ENCODE peak calls at places on chromosomes 5 and 9, in seven cellular contexts. Q is WTC11, B is heart left ventricle, X is A549, M is stomach, D is body of pancreas, K is heart right ventricle. E is an unnamed sample.

GRCh38 chr5:121962347-121962670 is 534 bp downstream of the SRFBP1 start:
- DNase-seq in Q (no peak), B (no peak), X (peak), M (no peak), D (no peak), K (no peak), E (no peak)

GRCh38 chr5:77444356-77444755 is 47.8 kb downstream of the WDR41 start:
- DNase-seq in Q (no peak), B (no peak), X (no peak), M (no peak), D (no peak), K (no peak), E (no peak)

GRCh38 chr5:132684922-132685720 is 11.3 kb downstream of the IL4 start:
- DNase-seq in Q (no peak), B (no peak), X (no peak), M (no peak), D (no peak), K (no peak), E (no peak)

GRCh38 chr9:112377684-112378344 is 2.1 kb upstream of the HSDL2 start:
- DNase-seq in Q (no peak), B (no peak), X (no peak), M (no peak), D (no peak), K (no peak), E (no peak)

GRCh38 chr5:80181618-80182211 is 74.1 kb downstream of the SERINC5 start:
- DNase-seq in Q (no peak), B (no peak), X (peak), M (peak), D (peak), K (no peak), E (no peak)

GRCh38 chr9:82247318-82247717 is 258.7 kb downstream of the SPATA31D1 start:
- DNase-seq in Q (no peak), B (no peak), X (no peak), M (no peak), D (no peak), K (no peak), E (no peak)

GRCh38 chr5:176784218-176785165 is 25.9 kb upstream of the UNC5A start:
- DNase-seq in Q (no peak), B (no peak), X (peak), M (no peak), D (no peak), K (no peak), E (peak)

GRCh38 chr5:15763754-15764153 is 263.8 kb downstream of the FBXL7 start:
- DNase-seq in Q (no peak), B (no peak), X (no peak), M (no peak), D (no peak), K (no peak), E (peak)

GRCh38 chr9:124776952-124777645 is at the start of gene OLFML2A:
- DNase-seq in Q (peak), B (peak), X (peak), M (no peak), D (no peak), K (peak), E (peak)

GRCh38 chr5:159975462-159976019 is 33.4 kb upstream of the TTC1 start:
- DNase-seq in Q (no peak), B (peak), X (peak), M (no peak), D (no peak), K (no peak), E (peak)
- TF ChIP-seq CTCF in Q (no peak), B (no peak), X (no peak), M (no peak), D (no peak), K (no peak), E (peak)

GRCh38 chr5:125412051-125412560 is 665.7 kb upstream of the ZNF608 start:
- DNase-seq in Q (peak), B (peak), X (no peak), M (no peak), D (no peak), K (no peak), E (peak)
- TF ChIP-seq CTCF in Q (no peak), B (no peak), X (no peak), M (no peak), D (no peak), K (no peak), E (peak)

GRCh38 chr9:136925414-136926153 is 19.0 kb downstream of the FBXW5 start:
- DNase-seq in Q (no peak), B (peak), X (no peak), M (no peak), D (no peak), K (peak), E (no peak)
- TF ChIP-seq CTCF in Q (no peak), B (no peak), X (no peak), M (no peak), D (no peak), K (no peak), E (peak)

DNA sequence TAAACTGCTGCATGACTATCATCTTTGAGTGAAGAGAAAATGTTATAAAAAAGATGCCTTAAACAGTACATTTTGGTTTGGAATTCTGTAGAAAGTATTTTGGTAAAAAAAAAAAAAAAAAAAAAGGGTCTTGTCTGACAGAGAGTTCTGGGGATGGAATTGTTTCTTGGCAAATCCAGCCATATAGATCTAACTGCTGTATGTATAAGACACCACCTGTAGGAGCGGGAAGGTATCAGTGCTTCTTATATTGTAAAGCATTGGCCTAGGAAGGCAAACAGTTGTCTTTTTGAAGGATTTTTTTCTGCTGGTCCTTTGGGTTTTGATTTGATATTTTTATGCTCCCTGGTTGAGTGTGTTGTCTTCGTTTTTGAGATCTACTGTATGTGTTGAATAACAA is 2.8 kb downstream of the PURA start:
- DNase-seq in Q (no peak), B (no peak), X (peak), M (no peak), D (no peak), K (no peak), E (no peak)
- TF ChIP-seq CTCF in Q (no peak), B (no peak), X (no peak), M (no peak), D (no peak), K (no peak), E (peak)

GRCh38 chr9:131645078-131645776 is 94.6 kb downstream of the RAPGEF1 start:
- DNase-seq in Q (no peak), B (no peak), X (no peak), M (no peak), D (no peak), K (no peak), E (no peak)

GRCh38 chr9:131640438-131641181 is 95.3 kb downstream of the PRRT1B start:
- DNase-seq in Q (no peak), B (peak), X (no peak), M (no peak), D (no peak), K (no peak), E (no peak)

GRCh38 chr9:131639771-131640437 is 94.6 kb downstream of the PRRT1B start:
- DNase-seq in Q (no peak), B (no peak), X (no peak), M (no peak), D (no peak), K (no peak), E (no peak)

GRCh38 chr9:131642496-131643083 is 97.3 kb downstream of the PRRT1B start:
- DNase-seq in Q (no peak), B (no peak), X (no peak), M (no peak), D (no peak), K (no peak), E (no peak)

DNA sequence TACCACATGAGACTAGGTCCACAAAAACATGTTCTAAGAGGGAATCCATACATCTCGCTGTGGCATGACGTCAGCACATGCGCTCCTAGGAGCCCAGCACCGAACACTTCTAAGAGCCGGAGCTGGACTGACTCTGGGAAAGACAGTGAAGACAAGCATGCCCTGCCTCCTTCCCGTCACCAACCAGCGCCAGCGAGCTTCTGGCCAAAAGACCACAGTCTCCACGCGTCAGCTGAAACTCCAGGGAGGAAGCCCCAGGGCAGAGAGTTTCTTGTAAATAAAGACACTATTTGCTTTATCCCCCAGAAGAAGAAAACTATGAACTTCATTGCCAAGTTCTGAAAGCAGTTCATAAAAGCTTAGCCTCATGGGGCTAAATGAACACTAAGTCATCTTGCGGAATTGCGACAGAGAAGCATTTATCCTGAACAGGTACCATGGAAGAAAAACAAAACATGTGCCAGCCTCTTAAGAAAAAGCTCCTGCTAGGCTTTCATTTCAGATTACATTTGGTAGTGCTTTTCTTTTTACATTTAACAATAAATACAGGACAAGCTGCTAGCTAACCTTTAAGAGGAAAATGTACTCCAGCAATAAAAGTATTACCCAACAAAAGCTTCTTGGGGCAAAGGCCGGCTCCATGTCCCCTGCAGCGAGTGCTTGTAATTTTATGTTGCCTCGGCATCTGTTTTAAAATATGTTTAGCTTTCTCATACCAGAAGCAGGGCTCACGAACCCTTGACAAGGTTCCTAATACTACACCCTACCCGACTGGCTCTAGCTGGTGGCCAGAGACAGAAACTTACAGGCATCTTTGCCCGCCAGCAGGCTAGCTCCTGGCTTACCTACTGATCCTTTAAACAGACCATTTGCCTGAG is 96.5 kb downstream of the PRRT1B start:
- DNase-seq in Q (no peak), B (peak), X (no peak), M (no peak), D (no peak), K (no peak), E (peak)
- TF ChIP-seq CTCF in Q (no peak), B (no peak), X (no peak), M (no peak), D (no peak), K (no peak), E (peak)

GRCh38 chr5:10604975-10605374 is 41.1 kb downstream of the ANKRD33B start:
- DNase-seq in Q (no peak), B (no peak), X (no peak), M (no peak), D (no peak), K (no peak), E (no peak)

GRCh38 chr5:10611290-10611689 is 47.4 kb downstream of the ANKRD33B start:
- DNase-seq in Q (no peak), B (no peak), X (no peak), M (no peak), D (no peak), K (no peak), E (no peak)

GRCh38 chr5:10610058-10610457 is 46.2 kb downstream of the ANKRD33B start:
- DNase-seq in Q (no peak), B (no peak), X (no peak), M (no peak), D (no peak), K (no peak), E (no peak)

GRCh38 chr5:10607023-10607665 is 43.3 kb downstream of the ANKRD33B start:
- DNase-seq in Q (peak), B (peak), X (no peak), M (no peak), D (no peak), K (peak), E (peak)

GRCh38 chr5:10607666-10608442 is 44.0 kb downstream of the ANKRD33B start:
- DNase-seq in Q (no peak), B (peak), X (no peak), M (no peak), D (no peak), K (no peak), E (peak)
- TF ChIP-seq CTCF in Q (no peak), B (no peak), X (no peak), M (no peak), D (no peak), K (no peak), E (peak)

GRCh38 chr9:128151343-128152132 is 2.3 kb downstream of the LCN2 start:
- DNase-seq in Q (no peak), B (peak), X (no peak), M (no peak), D (no peak), K (peak), E (no peak)

GRCh38 chr9:128149001-128149701 is at the start of gene LCN2:
- DNase-seq in Q (no peak), B (peak), X (peak), M (peak), D (peak), K (no peak), E (no peak)

GRCh38 chr9:128152133-128152780 is 3.0 kb downstream of the LCN2 start:
- DNase-seq in Q (no peak), B (peak), X (no peak), M (no peak), D (no peak), K (peak), E (no peak)

GRCh38 chr9:128149951-128150593 is 819 bp downstream of the LCN2 start:
- DNase-seq in Q (no peak), B (peak), X (no peak), M (no peak), D (no peak), K (peak), E (no peak)

GRCh38 chr9:128150594-128151342 is 1.5 kb downstream of the LCN2 start:
- DNase-seq in Q (peak), B (peak), X (peak), M (peak), D (no peak), K (no peak), E (peak)
- TF ChIP-seq CTCF in Q (peak), B (no peak), X (peak), M (no peak), D (no peak), K (no peak), E (peak)

DNA sequence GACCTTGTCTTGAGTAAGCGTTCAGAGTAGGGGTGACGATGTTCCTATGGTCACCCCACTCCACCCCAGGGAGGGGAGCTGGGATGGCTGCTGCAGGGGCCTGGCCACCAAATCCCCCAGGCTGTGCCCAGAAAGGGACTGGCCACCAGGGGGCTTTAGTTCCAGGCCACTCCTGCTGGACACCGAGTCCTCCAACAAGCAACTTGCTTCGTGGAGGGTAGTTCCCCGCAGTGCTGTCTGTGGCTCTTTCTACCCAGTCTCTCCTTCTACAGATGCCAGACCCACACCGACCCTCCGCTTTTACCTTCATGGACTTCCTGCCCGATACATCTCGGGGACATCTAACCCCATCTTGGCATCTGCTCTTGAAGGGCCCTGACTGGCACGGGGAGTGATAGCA is 35.7 kb upstream of the GABRP start:
- DNase-seq in Q (peak), B (peak), X (peak), M (no peak), D (no peak), K (peak), E (peak)
- TF ChIP-seq CTCF in Q (peak), B (peak), X (peak), M (peak), D (peak), K (peak), E (peak)

GRCh38 chr9:130634191-130634768 is 30.1 kb upstream of the PRDM12 start:
- DNase-seq in Q (no peak), B (no peak), X (no peak), M (no peak), D (no peak), K (no peak), E (no peak)

GRCh38 chr9:130632081-130632710 is 32.2 kb upstream of the PRDM12 start:
- DNase-seq in Q (no peak), B (no peak), X (no peak), M (no peak), D (no peak), K (no peak), E (no peak)

GRCh38 chr9:130634801-130635200 is 29.6 kb upstream of the PRDM12 start:
- DNase-seq in Q (no peak), B (no peak), X (no peak), M (no peak), D (no peak), K (no peak), E (no peak)

GRCh38 chr9:130632841-130633240 is 31.6 kb upstream of the PRDM12 start:
- DNase-seq in Q (no peak), B (no peak), X (no peak), M (no peak), D (no peak), K (no peak), E (no peak)

DNA sequence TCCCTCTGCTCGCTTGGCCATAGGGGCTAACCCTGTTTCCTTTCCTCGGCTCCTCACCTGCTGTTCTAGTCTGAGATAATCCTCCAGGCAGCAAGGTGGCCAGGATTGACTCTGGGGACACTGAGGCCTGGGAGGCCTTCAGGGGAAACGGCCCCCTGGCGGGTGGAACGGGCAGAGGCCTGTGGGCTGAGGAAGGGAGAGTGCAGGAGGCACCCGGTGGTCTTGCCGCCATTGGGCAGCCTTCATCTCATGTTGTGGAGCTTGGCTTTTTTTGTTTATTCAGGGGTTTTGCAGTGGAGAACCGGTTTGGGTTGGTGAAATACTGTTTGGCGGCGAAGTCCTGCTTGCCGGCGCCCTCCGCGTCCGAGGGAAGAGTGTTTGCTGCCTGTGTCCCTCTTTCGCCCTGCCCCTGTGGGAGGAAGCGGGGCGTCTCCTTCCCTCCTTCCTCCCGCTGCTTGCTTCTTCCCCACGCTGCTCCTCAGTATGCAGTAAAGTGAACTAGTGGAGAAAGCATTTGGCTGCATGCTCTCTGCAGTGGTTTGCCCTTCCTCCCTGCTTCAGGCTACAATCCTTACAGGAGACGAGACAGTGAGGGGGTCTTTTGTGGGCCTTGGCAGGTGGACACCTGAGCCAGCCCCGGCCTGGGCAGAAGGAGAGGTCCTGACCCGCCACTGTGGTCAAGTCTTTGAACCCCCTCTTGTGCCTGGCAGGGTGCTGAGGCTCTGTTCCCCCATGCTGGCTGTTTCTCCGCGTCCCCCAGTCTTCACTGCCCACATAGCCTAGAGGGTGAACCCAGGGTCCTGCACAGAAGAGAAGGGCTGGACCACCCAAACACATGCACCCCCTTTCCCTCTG is 30.8 kb upstream of the PRDM12 start:
- DNase-seq in Q (no peak), B (no peak), X (no peak), M (no peak), D (no peak), K (no peak), E (peak)
- TF ChIP-seq CTCF in Q (no peak), B (no peak), X (no peak), M (no peak), D (no peak), K (no peak), E (peak)

E was measured in WERI-Rb-1.